ENCODE peak calls at places on chromosome 1, in eight cellular contexts. X, E, V, W, J, Z, G and C are unnamed samples.

GRCh38 chr1:86370627-86371026 is 25.5 kb downstream of the ODF2L start:
- DNase-seq in X (no peak), G (no peak), W (no peak), Z (no peak), J (no peak), E (no peak), V (no peak), C (no peak)

GRCh38 chr1:208544794-208545193 is 300.6 kb upstream of the PLXNA2 start:
- DNase-seq in J (no peak), X (no peak), E (no peak), W (no peak), V (no peak), Z (no peak), G (no peak), C (no peak)

GRCh38 chr1:170520601-170521000 is 11.4 kb upstream of the GORAB start:
- DNase-seq in J (no peak), W (no peak), Z (no peak), G (no peak), X (no peak), V (no peak), E (no peak), C (no peak)

GRCh38 chr1:89125571-89126233 is at the start of gene GBP2:
- DNase-seq in E (no peak), J (no peak), Z (no peak), X (no peak), W (no peak), V (no peak), G (peak), C (no peak)

GRCh38 chr1:97999320-97999719 is 78.5 kb upstream of the DPYD start:
- DNase-seq in Z (no peak), W (no peak), X (no peak), J (no peak), E (no peak), G (no peak), V (no peak), C (no peak)

GRCh38 chr1:47931395-47931794 is 65.8 kb downstream of the TRABD2B start:
- DNase-seq in W (no peak), X (no peak), J (no peak), E (peak), G (no peak), V (no peak), Z (peak), C (no peak)

GRCh38 chr1:189681252-189681919 is 796.3 kb downstream of the BRINP3 start:
- DNase-seq in E (no peak), X (no peak), J (no peak), G (no peak), Z (no peak), W (no peak), V (no peak), C (no peak)

GRCh38 chr1:184497962-184498723 is 111.3 kb downstream of the C1orf21 start:
- DNase-seq in E (no peak), J (no peak), Z (no peak), W (no peak), X (no peak), G (no peak), V (no peak), C (no peak)

GRCh38 chr1:18739408-18739807 is 108.8 kb downstream of the PAX7 start:
- DNase-seq in Z (no peak), G (no peak), X (no peak), J (no peak), W (no peak), E (no peak), V (no peak), C (no peak)

GRCh38 chr1:171081220-171081993 is 9.3 kb upstream of the FMO3 start:
- DNase-seq in X (no peak), V (no peak), Z (no peak), J (no peak), E (no peak), G (peak), W (no peak), C (no peak)

GRCh38 chr1:168082008-168082876 is 54.5 kb downstream of the GPR161 start:
- DNase-seq in V (peak), W (peak), Z (peak), X (peak), G (peak), E (peak), J (peak), C (peak)

GRCh38 chr1:48469616-48470500 is 2.1 kb downstream of the SPATA6 start:
- DNase-seq in Z (peak), V (peak), E (no peak), J (peak), W (peak), X (peak), G (no peak), C (peak)

GRCh38 chr1:44820945-44821715 is 12.8 kb downstream of the BTBD19 start:
- DNase-seq in W (no peak), Z (no peak), E (no peak), V (no peak), J (no peak), G (no peak), X (no peak), C (no peak)

GRCh38 chr1:56835657-56836056 is 16.5 kb upstream of the FYB2 start:
- DNase-seq in E (no peak), W (no peak), G (no peak), V (no peak), J (no peak), Z (no peak), X (no peak), C (no peak)

GRCh38 chr1:179016694-179017382 is 8.9 kb upstream of the FAM20B start:
- DNase-seq in Z (peak), J (peak), V (peak), X (peak), G (no peak), E (peak), W (no peak), C (peak)

GRCh38 chr1:85049735-85050166 is 1.5 kb upstream of the MCOLN3 start:
- DNase-seq in G (no peak), V (no peak), E (no peak), W (no peak), J (no peak), X (no peak), Z (no peak), C (no peak)

GRCh38 chr1:46394108-46394871 is at the start of gene FAAH:
- DNase-seq in G (no peak), W (no peak), J (peak), X (peak), V (no peak), E (no peak), Z (peak), C (peak)

GRCh38 chr1:84862810-84863251 is 30.2 kb downstream of the LPAR3 start:
- DNase-seq in V (no peak), Z (no peak), X (no peak), W (no peak), E (no peak), J (no peak), G (peak), C (no peak)

GRCh38 chr1:111563619-111564018 is 56.0 kb upstream of the RAP1A start:
- DNase-seq in E (no peak), X (no peak), J (no peak), Z (no peak), W (no peak), G (no peak), V (no peak), C (no peak)

GRCh38 chr1:117683571-117684285 is 77.9 kb downstream of the TENT5C start:
- DNase-seq in Z (no peak), X (no peak), E (no peak), W (no peak), V (no peak), G (no peak), J (peak), C (no peak)

GRCh38 chr1:222334026-222334680 is 213.8 kb downstream of the HHIPL2 start:
- DNase-seq in V (no peak), J (no peak), X (no peak), Z (no peak), G (no peak), E (no peak), W (no peak), C (no peak)

GRCh38 chr1:49052102-49052501 is 275.4 kb upstream of the BEND5 start:
- DNase-seq in Z (no peak), W (no peak), J (no peak), X (no peak), G (no peak), E (no peak), V (no peak), C (no peak)

GRCh38 chr1:173015629-173016028 is 35.1 kb downstream of the TNFSF18 start:
- DNase-seq in V (no peak), X (no peak), E (no peak), G (no peak), Z (no peak), J (no peak), W (no peak), C (no peak)

GRCh38 chr1:90402893-90403849 is 313.9 kb downstream of the BARHL2 start:
- DNase-seq in V (no peak), X (peak), Z (peak), G (no peak), W (peak), E (no peak), J (no peak), C (no peak)

GRCh38 chr1:6521502-6521901 is 30.0 kb upstream of the PLEKHG5 start:
- DNase-seq in V (no peak), J (no peak), W (no peak), X (no peak), G (no peak), Z (no peak), E (no peak), C (no peak)

GRCh38 chr1:49297783-49298182 is 521.1 kb upstream of the BEND5 start:
- DNase-seq in V (no peak), W (no peak), J (no peak), E (no peak), G (no peak), X (no peak), Z (no peak), C (no peak)

GRCh38 chr1:58437623-58438022 is 108.9 kb downstream of the OMA1 start:
- DNase-seq in V (no peak), W (no peak), X (no peak), Z (no peak), J (no peak), G (no peak), E (peak), C (no peak)

GRCh38 chr1:175481126-175482071 is 262.0 kb downstream of the TNR start:
- DNase-seq in W (peak), G (no peak), V (no peak), E (peak), Z (no peak), J (no peak), X (no peak), C (no peak)

GRCh38 chr1:1347663-1348419 is 1.4 kb downstream of the DVL1 start:
- DNase-seq in G (no peak), E (peak), Z (peak), X (peak), V (no peak), W (no peak), J (peak), C (no peak)

GRCh38 chr1:203028784-203029553 is 2.7 kb downstream of the PPFIA4 start:
- DNase-seq in V (no peak), X (no peak), G (no peak), E (no peak), W (no peak), J (no peak), Z (no peak), C (no peak)

GRCh38 chr1:112744019-112744578 is 29.0 kb upstream of the PPM1J start:
- DNase-seq in X (no peak), J (no peak), E (no peak), G (no peak), W (no peak), V (no peak), Z (peak), C (peak)
- TF ChIP-seq CTCF in X (no peak), J (peak), E (peak), G (no peak), W (peak), V (no peak), Z (no peak), C (peak)

DNA sequence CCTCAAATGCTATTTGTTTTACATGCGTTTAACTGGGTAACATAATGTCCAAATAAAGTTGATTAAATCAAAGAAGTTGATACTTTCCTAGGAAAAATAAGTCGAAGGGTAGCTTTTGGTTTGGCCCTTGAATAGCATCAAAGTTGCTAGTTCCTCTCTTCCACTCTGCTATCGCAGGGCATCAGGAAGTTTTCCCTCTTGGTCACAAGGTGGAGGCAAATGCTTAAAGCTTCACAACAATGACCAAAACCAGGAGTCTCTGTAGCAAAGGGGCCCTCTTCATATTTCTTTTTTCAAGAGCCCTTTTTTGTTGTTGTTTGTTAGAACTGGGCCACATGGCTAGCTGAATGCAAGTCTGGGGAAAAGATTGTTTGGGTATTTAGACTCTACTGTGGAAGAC is 668.4 kb downstream of the KCNT2 start:
- DNase-seq in V (no peak), J (no peak), W (no peak), Z (no peak), G (no peak), X (no peak), E (no peak), C (no peak)
- TF ChIP-seq CTCF in V (no peak), J (peak), W (no peak), Z (no peak), G (peak), X (no peak), E (peak), C (no peak)

GRCh38 chr1:38018864-38019343 is 6.4 kb downstream of the UTP11 start:
- DNase-seq in X (no peak), V (no peak), W (no peak), G (peak), E (no peak), Z (no peak), J (no peak), C (no peak)
- TF ChIP-seq CTCF in X (peak), V (no peak), W (peak), G (peak), E (peak), Z (peak), J (peak), C (peak)

GRCh38 chr1:94660994-94661393 is 119.4 kb upstream of the F3 start:
- DNase-seq in Z (no peak), G (no peak), J (no peak), X (no peak), W (no peak), E (no peak), V (no peak), C (no peak)

GRCh38 chr1:94658221-94658620 is 116.7 kb upstream of the F3 start:
- DNase-seq in G (no peak), J (peak), X (peak), W (no peak), Z (no peak), E (no peak), V (no peak), C (peak)

GRCh38 chr1:94666797-94667196 is 125.2 kb upstream of the F3 start:
- DNase-seq in E (no peak), Z (no peak), V (no peak), W (no peak), X (no peak), J (no peak), G (no peak), C (no peak)

GRCh38 chr1:94656982-94657381 is 115.4 kb upstream of the F3 start:
- DNase-seq in J (no peak), W (no peak), Z (no peak), X (no peak), G (no peak), E (no peak), V (no peak), C (no peak)

DNA sequence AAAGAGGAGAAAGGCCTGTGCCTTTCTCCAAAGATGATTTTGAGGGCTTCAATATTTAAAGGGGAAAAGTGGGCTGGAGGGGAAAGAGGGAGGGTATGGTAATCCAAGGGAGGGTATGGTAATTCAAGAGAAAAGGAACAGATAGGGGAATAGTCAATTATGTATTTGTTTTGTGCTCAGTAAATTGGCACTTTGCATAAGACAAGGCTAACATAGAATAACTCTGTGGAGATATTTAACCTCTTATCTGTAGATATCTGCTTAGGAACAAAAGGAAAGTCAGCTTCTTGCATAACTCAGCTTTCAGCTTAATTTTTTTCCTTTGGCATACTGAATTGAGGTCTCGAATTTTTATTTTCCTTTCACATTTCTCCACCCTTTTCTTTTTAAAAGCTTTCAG is 119.9 kb upstream of the F3 start:
- DNase-seq in V (no peak), E (no peak), J (no peak), Z (no peak), G (no peak), X (no peak), W (no peak), C (no peak)
- TF ChIP-seq CTCF in V (no peak), E (no peak), J (no peak), Z (no peak), G (no peak), X (no peak), W (no peak), C (no peak)